ENCODE peak calls at places on chromosomes 5 and 9, in eight cellular contexts. W is HCT116; C is CD4-positive, alpha-beta memory T cell; G is bronchial epithelial cell; X is heart right ventricle; K is CD8-positive, alpha-beta memory T cell; E is AG04450; Z is skeletal muscle cell. D is an unnamed sample.

GRCh38 chr5:173592050-173592669 is 24.3 kb downstream of the BOD1 start:
- DNase-seq in E (no peak), G (no peak), C (no peak), Z (no peak), W (peak), K (no peak), X (no peak), D (no peak)

GRCh38 chr9:81685763-81686613 is 3.4 kb downstream of the TLE1 start:
- DNase-seq in G (no peak), W (no peak), X (no peak), C (no peak), K (no peak), E (no peak), Z (no peak), D (peak)

GRCh38 chr5:154412316-154412715 is 33.5 kb upstream of the SAP30L start:
- DNase-seq in E (no peak), X (no peak), K (no peak), W (no peak), C (no peak), Z (no peak), G (no peak), D (no peak)

GRCh38 chr5:78640622-78641021 is 8.0 kb downstream of the LHFPL2 start:
- DNase-seq in G (peak), K (no peak), Z (no peak), C (no peak), X (no peak), W (no peak), E (no peak), D (no peak)

GRCh38 chr5:74241751-74242140 is 398.8 kb downstream of the ENC1 start:
- DNase-seq in K (no peak), E (no peak), C (no peak), W (peak), G (peak), Z (no peak), X (no peak), D (no peak)

GRCh38 chr9:37437010-37437409 is 14.5 kb downstream of the GRHPR start:
- DNase-seq in G (no peak), E (no peak), X (no peak), W (no peak), K (no peak), Z (no peak), C (no peak), D (no peak)

GRCh38 chr5:151757233-151758140 is 944 bp downstream of the ATOX1 start:
- DNase-seq in W (no peak), G (peak), E (no peak), K (no peak), C (no peak), X (no peak), Z (no peak), D (no peak)

GRCh38 chr5:59007460-59008063 is 424.7 kb downstream of the RAB3C start:
- DNase-seq in E (no peak), G (peak), K (no peak), Z (no peak), W (peak), X (no peak), C (peak), D (peak)

GRCh38 chr9:93543117-93543516 is 33.3 kb upstream of the PHF2 start:
- DNase-seq in W (no peak), X (no peak), K (no peak), G (no peak), Z (no peak), E (no peak), C (no peak), D (no peak)

GRCh38 chr5:131747180-131748105 is 49.4 kb downstream of the FNIP1 start:
- DNase-seq in E (no peak), X (no peak), G (peak), W (no peak), K (no peak), Z (no peak), C (peak), D (peak)

GRCh38 chr5:107303163-107303562 is 367.6 kb downstream of the EFNA5 start:
- DNase-seq in C (no peak), X (no peak), Z (no peak), G (no peak), K (no peak), W (no peak), E (no peak), D (no peak)

GRCh38 chr5:82115858-82116257 is 144.0 kb downstream of the ATG10 start:
- DNase-seq in G (no peak), W (no peak), E (no peak), X (no peak), Z (no peak), K (no peak), C (no peak), D (no peak)

GRCh38 chr9:81619353-81620008 is 69.9 kb downstream of the TLE1 start:
- DNase-seq in G (no peak), Z (peak), K (no peak), W (no peak), X (no peak), E (peak), C (no peak), D (peak)

GRCh38 chr5:34756781-34757624 is 82.0 kb upstream of the TTC23L start:
- DNase-seq in G (no peak), W (no peak), K (no peak), Z (no peak), X (no peak), E (no peak), C (no peak), D (no peak)

GRCh38 chr5:122498163-122498562 is 186.1 kb downstream of the SNCAIP start:
- DNase-seq in Z (no peak), E (no peak), C (no peak), K (no peak), G (no peak), W (no peak), X (no peak), D (no peak)

GRCh38 chr5:76175821-76176403 is 92.7 kb downstream of the SV2C start:
- DNase-seq in E (no peak), X (no peak), Z (no peak), C (peak), W (no peak), G (no peak), K (no peak), D (peak)

GRCh38 chr5:180053061-180053602 is 18.4 kb downstream of the RNF130 start:
- DNase-seq in E (no peak), C (no peak), Z (no peak), X (no peak), G (no peak), W (no peak), K (no peak), D (no peak)

GRCh38 chr9:96856363-96857286 is 2.3 kb upstream of the ZNF782 start:
- DNase-seq in C (peak), Z (no peak), X (peak), K (peak), G (peak), E (peak), W (peak), D (peak)

GRCh38 chr9:23321049-23321448 is 505.0 kb downstream of the ELAVL2 start:
- DNase-seq in Z (peak), C (no peak), E (no peak), X (no peak), G (no peak), W (no peak), K (no peak), D (no peak)

GRCh38 chr9:107375651-107376369 is 92.7 kb downstream of the RAD23B start:
- DNase-seq in K (no peak), G (no peak), E (no peak), X (no peak), C (no peak), Z (no peak), W (no peak), D (no peak)

GRCh38 chr5:96007051-96007450 is 45.4 kb upstream of the ELL2 start:
- DNase-seq in Z (no peak), C (no peak), W (no peak), K (no peak), E (no peak), X (no peak), G (no peak), D (no peak)

GRCh38 chr9:109817846-109818472 is 38.0 kb downstream of the PALM2AKAP2 start:
- DNase-seq in G (peak), C (peak), W (peak), Z (peak), K (no peak), E (peak), X (peak), D (peak)

GRCh38 chr5:154309361-154309725 is 118.8 kb downstream of the GALNT10 start:
- DNase-seq in X (no peak), C (no peak), G (no peak), W (no peak), K (no peak), E (no peak), Z (no peak), D (no peak)

GRCh38 chr9:121896545-121896943 is 196.6 kb downstream of the TTLL11 start:
- DNase-seq in C (no peak), W (no peak), K (no peak), X (no peak), Z (no peak), G (no peak), E (no peak), D (no peak)

GRCh38 chr5:36696059-36696673 is 89.8 kb downstream of the SLC1A3 start:
- DNase-seq in G (peak), C (no peak), Z (no peak), E (peak), W (peak), K (no peak), X (peak), D (peak)

GRCh38 chr9:14301006-14301405 is 12.9 kb downstream of the NFIB start:
- DNase-seq in E (no peak), W (no peak), C (no peak), G (no peak), K (no peak), Z (no peak), X (no peak), D (no peak)

GRCh38 chr5:10747678-10748622 is 13.1 kb downstream of the DAP start:
- DNase-seq in K (no peak), E (no peak), G (no peak), Z (no peak), X (no peak), C (no peak), W (no peak), D (no peak)

GRCh38 chr9:85639675-85640186 is 102.0 kb downstream of the AGTPBP1 start:
- DNase-seq in X (no peak), K (no peak), W (no peak), C (no peak), Z (no peak), G (no peak), E (no peak), D (no peak)

GRCh38 chr9:98708933-98709911 is at the start of gene GABBR2:
- DNase-seq in E (no peak), W (no peak), K (no peak), X (no peak), C (no peak), G (no peak), Z (no peak), D (no peak)

GRCh38 chr9:89315482-89315881 is 2.8 kb upstream of the SECISBP2 start:
- DNase-seq in X (no peak), G (no peak), C (no peak), K (no peak), W (no peak), Z (no peak), E (no peak), D (no peak)

GRCh38 chr9:91017245-91017644 is 215.6 kb downstream of the SYK start:
- DNase-seq in W (no peak), K (no peak), E (no peak), Z (no peak), X (no peak), C (no peak), G (no peak), D (no peak)

GRCh38 chr9:130934702-130935659 is 4.1 kb downstream of the FIBCD1 start:
- DNase-seq in C (no peak), G (no peak), E (no peak), X (no peak), Z (no peak), K (no peak), W (no peak), D (no peak)

GRCh38 chr9:134630861-134631260 is 10.7 kb upstream of the COL5A1 start:
- DNase-seq in X (no peak), E (no peak), G (no peak), Z (no peak), K (no peak), W (no peak), C (no peak), D (no peak)

GRCh38 chr5:53087596-53087995 is 22.0 kb downstream of the MOCS2 start:
- DNase-seq in K (no peak), W (no peak), X (no peak), C (no peak), E (no peak), G (no peak), Z (no peak), D (no peak)

DNA sequence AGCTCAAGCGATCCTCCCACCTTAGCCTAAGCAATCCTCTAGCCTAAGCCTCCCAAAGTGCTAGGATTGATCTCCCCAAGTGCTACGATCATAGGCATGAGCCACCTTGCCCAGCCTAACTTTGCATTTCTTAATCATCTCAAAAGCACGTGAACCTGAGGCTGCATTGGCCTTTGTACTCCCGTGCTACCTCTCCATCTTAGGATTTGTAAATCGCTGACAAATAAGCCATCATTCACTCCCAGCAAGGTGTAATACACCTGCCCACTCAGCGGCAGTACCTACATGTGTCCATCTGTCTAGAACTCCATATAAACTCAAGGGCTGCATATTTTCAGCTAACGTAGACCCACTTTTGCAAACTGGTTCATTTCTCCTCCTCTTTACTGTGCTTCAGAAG is 2.8 kb downstream of the ANKH start:
- DNase-seq in E (no peak), Z (no peak), C (no peak), K (no peak), G (peak), W (no peak), X (no peak), D (no peak)
- H3K4me3 ChIP-seq in E (no peak), Z (no peak), C (no peak), K (no peak), G (no peak), W (no peak), X (peak), D (no peak)

GRCh38 chr5:31197183-31197582 is 3.7 kb downstream of the CDH6 start:
- DNase-seq in E (peak), X (no peak), G (peak), C (no peak), Z (no peak), W (no peak), K (no peak), D (no peak)
- H3K4me3 ChIP-seq in E (peak), X (no peak), G (no peak), C (no peak), Z (no peak), W (no peak), K (no peak), D (no peak)

DNA sequence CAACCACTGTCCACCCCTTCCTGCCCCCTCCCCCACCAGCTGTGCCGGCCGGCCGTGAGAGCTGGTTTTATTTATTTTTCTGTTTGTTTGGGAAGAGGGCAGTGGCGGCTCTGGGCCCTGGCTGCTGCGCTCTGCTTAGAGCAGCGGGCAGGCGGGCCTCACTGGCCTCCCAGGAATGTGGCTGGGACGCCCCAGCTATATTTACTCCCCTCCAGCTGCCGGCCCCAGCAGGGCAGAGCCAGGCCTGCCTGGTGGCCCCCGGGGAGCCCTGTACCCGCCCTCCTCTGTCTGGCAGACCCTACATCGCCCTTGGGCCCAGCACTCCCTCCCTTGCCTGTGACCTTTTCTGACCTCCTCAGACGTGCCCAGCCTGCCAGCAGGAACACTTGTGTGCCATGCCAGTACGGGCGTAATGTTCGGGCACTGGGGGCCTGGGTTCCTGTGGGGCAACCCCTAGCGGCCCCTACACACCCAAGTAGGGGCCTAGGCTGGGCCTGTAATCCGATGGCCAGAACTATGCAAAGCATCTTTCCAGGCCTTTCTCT is 7.7 kb downstream of the CXXC5 start:
- DNase-seq in C (no peak), G (no peak), E (no peak), Z (no peak), K (no peak), W (no peak), X (peak), D (no peak)
- H3K4me3 ChIP-seq in C (no peak), G (no peak), E (peak), Z (no peak), K (no peak), W (no peak), X (peak), D (no peak)

GRCh38 chr5:62093981-62094380 is 212.0 kb upstream of the KIF2A start:
- DNase-seq in Z (no peak), E (no peak), W (no peak), K (no peak), X (no peak), C (no peak), G (no peak), D (no peak)

GRCh38 chr5:62097361-62097760 is 208.6 kb upstream of the KIF2A start:
- DNase-seq in K (no peak), G (no peak), E (no peak), W (no peak), X (no peak), Z (no peak), C (no peak), D (no peak)

GRCh38 chr5:62090953-62091352 is 215.1 kb upstream of the KIF2A start:
- DNase-seq in X (no peak), W (no peak), E (no peak), C (no peak), K (no peak), Z (no peak), G (no peak), D (no peak)

DNA sequence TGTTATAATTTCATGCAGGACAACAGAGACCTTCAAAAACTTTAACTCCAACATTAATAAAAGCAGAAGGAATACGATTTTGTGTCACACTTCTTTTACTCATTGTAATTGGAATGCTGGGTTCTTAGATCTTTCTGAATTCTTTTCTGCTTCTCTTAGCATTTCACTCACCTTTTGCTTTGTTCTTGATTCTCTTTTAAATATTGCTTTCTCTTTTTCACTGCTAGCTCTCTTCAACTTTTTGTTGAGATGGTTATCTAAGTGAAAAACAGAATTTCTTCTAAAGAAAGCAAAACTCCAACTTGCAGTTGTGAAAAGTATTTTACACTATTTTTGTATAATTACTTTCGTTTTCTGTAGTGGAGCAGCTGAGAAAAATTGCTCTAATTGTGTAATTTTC is 212.6 kb upstream of the KIF2A start:
- DNase-seq in Z (no peak), E (no peak), W (no peak), G (no peak), X (no peak), K (no peak), C (no peak), D (no peak)
- H3K4me3 ChIP-seq in Z (no peak), E (no peak), W (no peak), G (no peak), X (no peak), K (no peak), C (no peak), D (no peak)

DNA sequence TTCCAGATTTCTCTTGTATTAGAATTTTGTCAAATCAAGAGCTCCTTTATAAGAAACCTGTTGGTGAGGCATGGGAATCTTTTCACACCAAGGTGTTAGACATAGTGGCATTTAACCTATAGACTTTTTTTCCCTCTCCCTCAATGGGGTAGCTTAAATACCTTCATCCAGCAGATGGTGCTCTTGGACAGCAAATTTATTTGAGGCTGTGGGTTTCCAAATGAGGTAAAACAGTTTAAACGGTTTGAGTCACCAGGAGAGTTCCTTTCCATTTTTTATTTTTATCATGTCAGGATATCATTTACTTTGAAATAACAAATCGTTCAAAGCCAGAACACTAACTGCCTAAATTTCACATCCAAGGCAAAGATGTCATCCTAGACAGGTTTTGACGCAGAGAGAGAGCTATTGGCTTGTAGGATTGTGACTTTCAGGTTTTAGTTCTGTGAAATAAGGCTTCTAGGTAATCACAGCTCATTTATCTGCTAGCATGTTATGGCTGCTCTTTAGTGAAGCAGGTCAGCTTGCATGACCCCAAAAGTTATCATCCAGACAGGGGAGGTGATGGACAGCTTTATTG is 69.7 kb downstream of the KDM4C start:
- DNase-seq in E (peak), Z (no peak), G (peak), X (no peak), W (peak), K (no peak), C (peak), D (peak)
- H3K4me3 ChIP-seq in E (no peak), Z (no peak), G (no peak), X (no peak), W (no peak), K (no peak), C (no peak), D (no peak)

DNA sequence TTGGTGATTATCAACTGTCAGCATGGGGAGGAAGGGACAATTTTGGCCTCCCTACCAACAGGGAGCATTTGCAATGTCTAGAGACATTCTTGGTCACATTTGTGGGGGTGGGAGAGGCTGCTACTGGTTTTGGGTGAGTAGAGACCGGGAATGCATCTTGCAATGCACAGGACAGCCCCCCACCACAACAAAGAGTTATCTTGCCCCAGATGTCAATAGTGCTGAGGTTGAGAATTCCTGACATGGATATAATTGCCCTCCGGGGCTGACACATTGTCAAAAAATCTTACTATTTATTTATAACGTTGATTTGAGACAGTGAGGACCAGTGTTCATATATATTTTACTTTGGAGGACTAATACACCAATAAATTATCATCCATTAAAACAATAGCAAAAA is 316.1 kb downstream of the PSAT1 start:
- DNase-seq in K (no peak), C (no peak), G (no peak), X (no peak), W (no peak), Z (no peak), E (no peak), D (no peak)
- H3K4me3 ChIP-seq in K (no peak), C (no peak), G (no peak), X (no peak), W (no peak), Z (no peak), E (no peak), D (no peak)

DNA sequence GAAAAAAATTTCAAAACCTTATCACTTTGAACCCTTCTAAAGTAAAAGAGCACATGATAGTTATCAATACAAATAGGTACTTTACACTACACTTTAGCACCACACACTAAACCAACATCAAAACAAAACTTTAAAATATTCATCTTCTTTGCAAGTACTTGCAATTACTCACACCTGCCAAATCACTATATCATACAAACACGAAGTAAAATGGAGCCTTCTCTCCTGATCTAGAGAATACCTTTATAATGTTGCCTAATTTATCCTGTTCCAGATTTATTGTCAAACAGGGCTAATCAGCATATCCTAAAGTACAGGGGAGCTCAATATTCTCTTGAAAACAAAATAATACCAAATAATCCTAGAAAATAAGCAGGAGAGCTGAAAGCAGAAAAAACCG is 3.0 kb downstream of the RNF145 start:
- DNase-seq in W (no peak), C (no peak), E (no peak), K (no peak), G (peak), Z (no peak), X (no peak), D (no peak)
- H3K4me3 ChIP-seq in W (peak), C (peak), E (peak), K (peak), G (peak), Z (peak), X (peak), D (no peak)